ENCODE peak calls at places on chromosomes 7 and 10, in seven cellular contexts. C is A549, Z is H1, D is SK-N-SH, G is endothelial cell of umbilical vein, V is GM12878, M is HCT116. E is an unnamed sample.

GRCh38 chr7:35874881-35875280 is 74.0 kb downstream of the SEPTIN7 start:
- DNase-seq in C (no peak), Z (no peak), D (no peak), G (no peak), V (no peak), M (no peak), E (no peak)

GRCh38 chr7:99363286-99363685 is 11.2 kb upstream of the ARPC1B start:
- DNase-seq in C (no peak), Z (no peak), D (no peak), G (no peak), V (no peak), M (no peak), E (no peak)

GRCh38 chr7:5595545-5596045 is 172.0 kb upstream of the TNRC18 start:
- DNase-seq in C (peak; percentile 58), Z (no peak), D (peak; percentile 81), G (no peak), V (no peak), M (no peak), E (peak; percentile 99)

GRCh38 chr10:133230023-133230319 is at the start of gene UTF1:
- DNase-seq in C (no peak), Z (no peak), D (no peak), G (no peak), V (no peak), M (no peak), E (no peak)

GRCh38 chr7:136919820-136920219 is 51.4 kb downstream of the CHRM2 start:
- DNase-seq in C (no peak), Z (no peak), D (no peak), G (no peak), V (no peak), M (no peak), E (no peak)

GRCh38 chr10:17009228-17009700 is 120.3 kb downstream of the CUBN start:
- DNase-seq in C (no peak), Z (no peak), D (no peak), G (peak; percentile 46), V (no peak), M (no peak), E (no peak)

GRCh38 chr7:46586406-46586805 is 665.3 kb upstream of the IGFBP3 start:
- DNase-seq in C (no peak), Z (no peak), D (no peak), G (no peak), V (no peak), M (no peak), E (no peak)

GRCh38 chr7:122702872-122703510 is at the start of gene RNF148:
- DNase-seq in C (no peak), Z (no peak), D (no peak), G (no peak), V (no peak), M (no peak), E (no peak)

GRCh38 chr7:6558837-6559236 is 7.6 kb upstream of the GRID2IP start:
- DNase-seq in C (peak; percentile 87), Z (no peak), D (peak; percentile 88), G (no peak), V (no peak), M (peak; percentile 56), E (peak; percentile 65)

GRCh38 chr10:104300002-104300735 is 31.2 kb downstream of the GSTO2 start:
- DNase-seq in C (no peak), Z (no peak), D (no peak), G (peak; percentile 96), V (no peak), M (no peak), E (no peak)

GRCh38 chr10:88507380-88507779 is 75.7 kb downstream of the RNLS start:
- DNase-seq in C (no peak), Z (no peak), D (no peak), G (no peak), V (no peak), M (no peak), E (no peak)

GRCh38 chr10:102281103-102281502 is 35.8 kb downstream of the GBF1 start:
- DNase-seq in C (no peak), Z (no peak), D (peak; percentile 36), G (no peak), V (no peak), M (no peak), E (no peak)

GRCh38 chr10:33258951-33259350 is 75.5 kb downstream of the NRP1 start:
- DNase-seq in C (no peak), Z (no peak), D (no peak), G (no peak), V (no peak), M (no peak), E (no peak)

GRCh38 chr10:71621783-71622526 is 97.6 kb downstream of the C10orf105 start:
- DNase-seq in C (no peak), Z (no peak), D (no peak), G (no peak), V (no peak), M (peak; percentile 27), E (no peak)

GRCh38 chr10:17512341-17513001 is 58.1 kb upstream of the ST8SIA6 start:
- DNase-seq in C (peak; percentile 25), Z (no peak), D (no peak), G (peak; percentile 99), V (no peak), M (peak; percentile 93), E (no peak)

GRCh38 chr10:106424981-106425380 is 739.5 kb downstream of the SORCS1 start:
- DNase-seq in C (no peak), Z (no peak), D (no peak), G (no peak), V (no peak), M (no peak), E (no peak)

GRCh38 chr7:100008525-100008924 is 6.9 kb upstream of the ZKSCAN1 start:
- DNase-seq in C (no peak), Z (no peak), D (no peak), G (no peak), V (no peak), M (no peak), E (no peak)

GRCh38 chr10:13520194-13520593 is 8.6 kb downstream of the BEND7 start:
- DNase-seq in C (no peak), Z (no peak), D (no peak), G (no peak), V (no peak), M (no peak), E (no peak)

GRCh38 chr7:118974836-118975235 is 750.3 kb downstream of the ANKRD7 start:
- DNase-seq in C (no peak), Z (no peak), D (no peak), G (no peak), V (no peak), M (no peak), E (no peak)

GRCh38 chr7:12715372-12716133 is 28.1 kb downstream of the ARL4A start:
- DNase-seq in C (peak; percentile 60), Z (peak; percentile 53), D (no peak), G (peak; percentile 96), V (no peak), M (peak; percentile 77), E (peak; percentile 99)

GRCh38 chr7:105896407-105896842 is 20.0 kb upstream of the ATXN7L1 start:
- DNase-seq in C (no peak), Z (no peak), D (peak; percentile 23), G (no peak), V (no peak), M (no peak), E (no peak)

GRCh38 chr7:91718071-91718470 is 162.4 kb downstream of the MTERF1 start:
- DNase-seq in C (no peak), Z (no peak), D (no peak), G (no peak), V (no peak), M (no peak), E (no peak)

GRCh38 chr7:104327963-104328307 is 468 bp upstream of the LHFPL3 start:
- DNase-seq in C (no peak), Z (no peak), D (no peak), G (no peak), V (no peak), M (no peak), E (no peak)

GRCh38 chr7:104328308-104328969 is at the start of gene LHFPL3:
- DNase-seq in C (no peak), Z (peak; percentile 71), D (peak; percentile 79), G (no peak), V (no peak), M (no peak), E (no peak)

GRCh38 chr7:104327534-104327933 is 869 bp upstream of the LHFPL3 start:
- DNase-seq in C (no peak), Z (no peak), D (no peak), G (no peak), V (no peak), M (no peak), E (no peak)

GRCh38 chr7:104328970-104329825 is 795 bp downstream of the LHFPL3 start:
- DNase-seq in C (no peak), Z (peak; percentile 67), D (peak; percentile 62), G (no peak), V (no peak), M (no peak), E (no peak)
- H3K4me3 ChIP-seq in C (no peak overlapping the region), Z (peak overlapping the region; percentile 57), D (peak overlapping the region; percentile 57), G (no peak overlapping the region), V (no peak overlapping the region), M (no peak overlapping the region), E (no peak overlapping the region)

DNA sequence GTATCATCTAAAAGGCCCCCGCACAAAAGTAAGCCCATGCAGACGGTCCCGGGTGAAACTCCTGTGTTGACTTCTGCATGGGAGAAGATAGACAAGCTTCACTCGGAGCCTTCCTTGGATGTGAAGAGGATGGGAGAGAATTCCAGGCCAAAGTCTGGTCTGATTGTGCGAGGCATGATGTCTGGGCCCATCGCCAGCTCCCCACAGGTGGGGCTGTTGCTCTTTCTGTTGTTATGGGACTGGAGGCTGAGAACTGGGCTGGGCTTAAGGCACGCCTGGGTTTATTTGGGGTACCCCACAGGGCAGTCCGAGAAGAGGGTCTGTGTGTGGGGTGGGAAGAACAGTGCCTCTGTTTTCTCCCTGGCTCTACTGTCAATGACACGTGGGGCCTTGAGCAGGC is 14.6 kb downstream of the MINDY4 start:
- DNase-seq in C (no peak), Z (no peak), D (no peak), G (no peak), V (no peak), M (no peak), E (no peak)
- TF ChIP-seq MAX in C (no peak), Z (no peak), D (no peak), G (no peak), V (no peak), M (no peak), E (no peak)

DNA sequence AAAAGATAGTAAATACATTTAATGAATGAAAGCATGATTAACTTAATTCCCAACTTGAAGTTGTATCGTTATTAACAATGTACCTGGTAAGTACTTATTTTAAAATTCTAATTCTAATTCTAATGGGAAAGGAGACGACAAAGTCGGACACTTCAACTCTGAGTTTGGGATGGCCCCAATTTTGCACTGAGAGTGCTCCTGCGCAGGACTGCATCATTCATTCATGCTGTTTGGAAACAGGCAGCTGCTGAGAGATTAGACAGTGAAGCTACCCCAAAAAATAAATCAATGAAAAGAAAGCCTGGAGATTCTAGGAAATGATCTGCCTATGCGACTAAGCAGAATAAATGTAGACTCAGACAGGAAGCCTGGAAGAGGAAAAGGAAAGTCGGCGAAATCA is 141.7 kb upstream of the VKORC1L1 start:
- DNase-seq in C (no peak), Z (no peak), D (no peak), G (no peak), V (no peak), M (no peak), E (no peak)
- H3K4me3 ChIP-seq in C (no peak overlapping the region), Z (peak overlapping the region; percentile 65), D (no peak overlapping the region), G (peak overlapping the region; percentile 44), V (no peak overlapping the region), M (no peak overlapping the region), E (no peak overlapping the region)

DNA sequence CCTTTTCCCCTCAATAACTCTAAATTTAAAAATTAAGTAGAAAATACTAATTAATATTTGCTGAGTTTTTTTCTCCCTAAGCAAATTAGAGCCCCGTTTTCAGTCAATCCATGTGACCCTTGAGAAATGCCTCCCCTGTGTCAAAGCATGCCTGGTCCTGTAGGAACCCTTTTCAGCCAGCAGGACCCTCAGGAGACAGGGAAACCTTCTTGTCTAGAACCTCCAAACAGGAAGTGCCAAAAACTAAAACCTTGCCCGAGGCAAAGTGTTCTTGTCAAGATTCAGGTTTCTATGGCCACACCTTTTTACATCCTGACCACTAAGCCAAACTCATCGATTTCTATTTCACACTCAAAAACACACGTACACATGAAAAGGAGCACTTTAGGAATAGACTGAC is 60.1 kb upstream of the NFE2L3 start:
- DNase-seq in C (peak; percentile 39), Z (no peak), D (peak; percentile 37), G (no peak), V (no peak), M (no peak), E (peak; percentile 66)
- TF ChIP-seq MAX in C (no peak), Z (no peak), D (no peak), G (no peak), V (no peak), M (no peak), E (no peak)

E was measured in NB4.